ENCODE peak calls at places on chromosomes 4 and X, in six cellular contexts. W is cardiac septum; B is left cardiac atrium; H is G401; T is stimulated activated CD4-positive, alpha-beta T cell treated with anti-CD3 and anti-CD28 coated beads, Interleukin-1b, Interleukin-23, amount 100 ng/mL, for 1 hour; K is SK-N-SH. E is an unnamed sample.

GRCh38 chr4:4848540-4848939 is 10.9 kb upstream of the MSX1 start:
- DNase-seq in T (no peak), W (peak), B (no peak), K (no peak), H (no peak), E (no peak)

GRCh38 chr4:159417006-159417405 is 314.1 kb downstream of the RAPGEF2 start:
- DNase-seq in W (no peak), T (no peak), K (no peak), H (no peak), B (no peak), E (no peak)

GRCh38 chr4:19711871-19712270 is 539.8 kb upstream of the SLIT2 start:
- DNase-seq in K (no peak), T (no peak), B (no peak), W (no peak), H (no peak), E (no peak)

GRCh38 chrX:103918050-103918449 is 44.4 kb upstream of the TMSB15B start:
- DNase-seq in H (peak), B (peak), W (no peak), T (peak), K (peak), E (no peak)

GRCh38 chrX:55056820-55057690 is 17.8 kb upstream of the PAGE2B start:
- DNase-seq in K (no peak), H (peak), B (no peak), W (no peak), T (no peak), E (no peak)

GRCh38 chr4:891747-892146 is 40.4 kb downstream of the GAK start:
- DNase-seq in W (no peak), T (no peak), H (no peak), B (no peak), K (peak), E (no peak)

GRCh38 chrX:151183912-151184565 is 7.7 kb downstream of the GPR50 start:
- DNase-seq in K (no peak), H (no peak), W (no peak), T (no peak), B (no peak), E (no peak)

GRCh38 chr4:1721666-1722550 is 587 bp downstream of the TACC3 start:
- DNase-seq in W (peak), K (peak), B (no peak), H (no peak), T (no peak), E (no peak)

GRCh38 chr4:78951862-78952472 is 12.7 kb upstream of the PAQR3 start:
- DNase-seq in H (peak), K (peak), B (no peak), W (no peak), T (no peak), E (no peak)

GRCh38 chrX:135345328-135345645 is 36.0 kb downstream of the ETDC start:
- DNase-seq in B (peak), T (no peak), H (no peak), W (no peak), K (peak), E (no peak)

GRCh38 chr4:24244663-24245519 is 339.5 kb downstream of the DHX15 start:
- DNase-seq in W (peak), B (peak), H (no peak), K (no peak), T (no peak), E (no peak)

GRCh38 chrX:113868716-113869115 is 715.2 kb upstream of the HTR2C start:
- DNase-seq in T (no peak), B (no peak), H (no peak), K (no peak), W (no peak), E (no peak)

GRCh38 chrX:18931972-18932371 is 51.9 kb downstream of the PHKA2 start:
- DNase-seq in B (no peak), K (peak), T (no peak), W (no peak), H (no peak), E (no peak)

GRCh38 chrX:108131471-108131870 is 39.9 kb downstream of the ATG4A start:
- DNase-seq in T (no peak), H (no peak), W (no peak), K (no peak), B (no peak), E (no peak)

GRCh38 chrX:137982791-137983190 is 416.9 kb downstream of the ZIC3 start:
- DNase-seq in H (no peak), W (no peak), B (no peak), K (no peak), T (no peak), E (no peak)

GRCh38 chrX:39445336-39445735 is 644.1 kb downstream of the MID1IP1 start:
- DNase-seq in T (peak), H (no peak), B (no peak), K (no peak), W (no peak), E (no peak)

GRCh38 chr4:11589676-11590075 is 161.0 kb upstream of the HS3ST1 start:
- DNase-seq in B (no peak), H (no peak), W (no peak), K (no peak), T (no peak), E (no peak)

GRCh38 chr4:132958457-132959263 is 190.4 kb upstream of the PCDH10 start:
- DNase-seq in K (no peak), T (no peak), H (no peak), B (no peak), W (no peak), E (no peak)

GRCh38 chr4:149781150-149781549 is 34.5 kb downstream of the IQCM start:
- DNase-seq in K (no peak), B (no peak), W (no peak), T (no peak), H (no peak), E (no peak)

GRCh38 chr4:3713817-3714641 is 52.2 kb upstream of the ADRA2C start:
- DNase-seq in K (no peak), T (no peak), B (no peak), H (no peak), W (no peak), E (no peak)

GRCh38 chr4:70721747-70722146 is at the start of gene RUFY3:
- DNase-seq in W (no peak), B (no peak), H (peak), K (peak), T (no peak), E (no peak)

GRCh38 chr4:946517-947471 is 14.5 kb downstream of the TMEM175 start:
- DNase-seq in B (no peak), H (no peak), W (no peak), T (no peak), K (peak), E (no peak)

GRCh38 chr4:43757147-43757546 is 691.5 kb downstream of the KCTD8 start:
- DNase-seq in T (no peak), K (no peak), B (no peak), W (no peak), H (peak), E (no peak)

GRCh38 chrX:95764972-95765451 is 919.6 kb upstream of the DIAPH2 start:
- DNase-seq in K (peak), W (no peak), B (no peak), H (peak), T (no peak), E (no peak)

GRCh38 chr4:8409271-8410065 is 31.1 kb downstream of the ACOX3 start:
- DNase-seq in B (peak), W (no peak), H (no peak), T (no peak), K (peak), E (no peak)

GRCh38 chr4:140052050-140052449 is 101.9 kb downstream of the MAML3 start:
- DNase-seq in H (peak), T (no peak), K (no peak), W (no peak), B (peak), E (no peak)

GRCh38 chr4:123351713-123352112 is 44.9 kb upstream of the SPRY1 start:
- DNase-seq in W (no peak), H (no peak), B (no peak), T (no peak), K (no peak), E (no peak)

GRCh38 chr4:169906104-169906503 is 120.1 kb downstream of the MFAP3L start:
- DNase-seq in T (no peak), K (no peak), B (no peak), H (no peak), W (no peak), E (no peak)

GRCh38 chr4:72394264-72394663 is 174.8 kb downstream of the ADAMTS3 start:
- DNase-seq in W (no peak), K (no peak), B (no peak), T (no peak), H (no peak), E (no peak)

GRCh38 chr4:20203508-20203907 is 48.2 kb upstream of the SLIT2 start:
- DNase-seq in B (no peak), H (no peak), K (no peak), T (no peak), W (no peak), E (no peak)

E was measured in esophagus squamous epithelium.